ENCODE peak calls at places on chromosomes 4 and X, in eight cellular contexts. F is cardiac fibroblast; L is naive thymus-derived CD4-positive, alpha-beta T cell; M is effector CD4-positive, alpha-beta T cell; Q is B cell; W is GM23248; J is CD4-positive, alpha-beta memory T cell; U is astrocyte of the spinal cord. A is an unnamed sample.

GRCh38 chrX:63686878-63687714 is 97.9 kb downstream of the ARHGEF9 start:
- DNase-seq in F (peak), L (no peak), M (no peak), Q (no peak), W (peak), J (no peak), U (peak), A (peak)

GRCh38 chr4:106981431-106981830 is 54.7 kb downstream of the DKK2 start:
- DNase-seq in F (no peak), L (no peak), M (no peak), Q (no peak), W (no peak), J (no peak), U (no peak), A (no peak)

GRCh38 chr4:103050736-103051436 is 25.7 kb downstream of the SLC9B2 start:
- DNase-seq in F (peak), L (no peak), M (no peak), Q (no peak), W (peak), J (no peak), U (no peak), A (no peak)

GRCh38 chr4:168826620-168827019 is 183.4 kb downstream of the CBR4 start:
- DNase-seq in F (no peak), L (no peak), M (no peak), Q (no peak), W (no peak), J (no peak), U (no peak), A (no peak)

GRCh38 chr4:42119916-42120315 is 32.5 kb downstream of the BEND4 start:
- DNase-seq in F (no peak), L (no peak), M (no peak), Q (no peak), W (no peak), J (no peak), U (no peak), A (no peak)

GRCh38 chr4:83771113-83771705 is 235.3 kb downstream of the GPAT3 start:
- DNase-seq in F (peak), L (no peak), M (no peak), Q (no peak), W (peak), J (no peak), U (peak), A (peak)

GRCh38 chr4:52578951-52579350 is 80.2 kb downstream of the USP46 start:
- DNase-seq in F (no peak), L (no peak), M (no peak), Q (no peak), W (no peak), J (no peak), U (no peak), A (no peak)

GRCh38 chr4:54082168-54082567 is 17.8 kb upstream of the CHIC2 start:
- DNase-seq in F (peak), L (no peak), M (no peak), Q (no peak), W (peak), J (no peak), U (peak), A (peak)

GRCh38 chrX:150926304-150926703 is 27.8 kb upstream of the CD99L2 start:
- DNase-seq in F (no peak), L (no peak), M (no peak), Q (no peak), W (peak), J (no peak), U (no peak), A (peak)

GRCh38 chr4:6892190-6892908 is 17.3 kb upstream of the TBC1D14 start:
- DNase-seq in F (peak), L (no peak), M (no peak), Q (no peak), W (peak), J (peak), U (peak), A (no peak)

GRCh38 chr4:78923459-78924312 is 15.6 kb downstream of the PAQR3 start:
- DNase-seq in F (peak), L (no peak), M (no peak), Q (no peak), W (no peak), J (no peak), U (no peak), A (no peak)

GRCh38 chrX:114959729-114960128 is 57.7 kb downstream of the IL13RA2 start:
- DNase-seq in F (peak), L (no peak), M (no peak), Q (no peak), W (peak), J (no peak), U (peak), A (no peak)

GRCh38 chr4:86482851-86483490 is 111.1 kb upstream of the PTPN13 start:
- DNase-seq in F (no peak), L (no peak), M (no peak), Q (no peak), W (peak), J (no peak), U (peak), A (no peak)

GRCh38 chr4:20638825-20639224 is 61.4 kb upstream of the PACRGL start:
- DNase-seq in F (no peak), L (no peak), M (no peak), Q (no peak), W (no peak), J (no peak), U (no peak), A (no peak)

GRCh38 chr4:243407-243806 is 61.9 kb downstream of the ZNF732 start:
- DNase-seq in F (no peak), L (no peak), M (no peak), Q (no peak), W (no peak), J (no peak), U (no peak), A (no peak)

GRCh38 chr4:154622598-154622997 is 10.1 kb upstream of the FGG start:
- DNase-seq in F (peak), L (no peak), M (no peak), Q (no peak), W (peak), J (no peak), U (peak), A (no peak)

GRCh38 chr4:36351082-36351666 is 69.8 kb downstream of the DTHD1 start:
- DNase-seq in F (peak), L (peak), M (peak), Q (peak), W (peak), J (peak), U (peak), A (no peak)

GRCh38 chrX:916235-916609 is 285.6 kb downstream of the SHOX start:
- DNase-seq in F (no peak), L (no peak), M (no peak), Q (no peak), W (peak), J (no peak), U (no peak), A (peak)

GRCh38 chr4:83644677-83645639 is 109.0 kb downstream of the GPAT3 start:
- DNase-seq in F (peak), L (no peak), M (peak), Q (peak), W (peak), J (no peak), U (peak), A (peak)

GRCh38 chrX:53813663-53814440 is 127.3 kb upstream of the HUWE1 start:
- DNase-seq in F (no peak), L (no peak), M (no peak), Q (no peak), W (no peak), J (no peak), U (no peak), A (no peak)

GRCh38 chrX:109793191-109793590 is 60.1 kb upstream of the ACSL4 start:
- DNase-seq in F (peak), L (no peak), M (no peak), Q (no peak), W (no peak), J (no peak), U (no peak), A (no peak)

A was measured in GM04503.